ENCODE peak calls at places on chromosomes 6 and 20, in four cellular contexts. C is SK-N-SH, F is HCT116, X is HL-60. Z is an unnamed sample.

GRCh38 chr20:1438361-1438760 is 28.3 kb downstream of the NSFL1C start:
- DNase-seq in C (no peak), F (no peak), X (no peak), Z (no peak)

GRCh38 chr6:89610149-89610642 is 28.4 kb downstream of the LYRM2 start:
- DNase-seq in C (peak; percentile 46), F (peak; percentile 19), X (peak; percentile 12), Z (peak; percentile 52)

GRCh38 chr6:98054453-98054852 is 771.4 kb upstream of the MMS22L start:
- DNase-seq in C (no peak), F (no peak), X (no peak), Z (no peak)

GRCh38 chr6:63023726-63024125 is 187.5 kb upstream of the FKBP1C start:
- DNase-seq in C (no peak), F (no peak), X (no peak), Z (no peak)

GRCh38 chr20:38604873-38605303 is 3.3 kb downstream of the ARHGAP40 start:
- DNase-seq in C (no peak), F (no peak), X (no peak), Z (peak; percentile 89)

GRCh38 chr6:106975699-106976032 is 1.1 kb upstream of the CD24 start:
- DNase-seq in C (peak; percentile 58), F (no peak), X (no peak), Z (no peak)

GRCh38 chr20:58361549-58361948 is 27.5 kb upstream of the VAPB start:
- DNase-seq in C (no peak), F (no peak), X (no peak), Z (no peak)

GRCh38 chr6:166815629-166816028 is 140.7 kb downstream of the RNASET2 start:
- DNase-seq in C (no peak), F (no peak), X (no peak), Z (no peak)

GRCh38 chr6:108766886-108767285 is 81.3 kb upstream of the ARMC2 start:
- DNase-seq in C (no peak), F (no peak), X (no peak), Z (no peak)

GRCh38 chr6:13465734-13466133 is 21.7 kb downstream of the GFOD1 start:
- DNase-seq in C (no peak), F (no peak), X (no peak), Z (no peak)

GRCh38 chr6:128098000-128098581 is 197.2 kb upstream of the THEMIS start:
- DNase-seq in C (no peak), F (no peak), X (no peak), Z (no peak)

GRCh38 chr20:12255571-12255970 is 337.9 kb downstream of the BTBD3 start:
- DNase-seq in C (no peak), F (no peak), X (peak; percentile 0), Z (no peak)

GRCh38 chr20:62602550-62602949 is 39.8 kb upstream of the SLCO4A1 start:
- DNase-seq in C (no peak), F (no peak), X (peak; percentile 99), Z (peak; percentile 44)

GRCh38 chr6:135115411-135116293 is 61.0 kb upstream of the HBS1L start:
- DNase-seq in C (no peak), F (no peak), X (peak; percentile 85), Z (no peak)

GRCh38 chr6:127182501-127182900 is 64.0 kb downstream of the RSPO3 start:
- DNase-seq in C (no peak), F (no peak), X (no peak), Z (no peak)

GRCh38 chr6:19301980-19302379 is 535.2 kb upstream of the ID4 start:
- DNase-seq in C (no peak), F (no peak), X (no peak), Z (no peak)

GRCh38 chr6:31792741-31793140 is 2.8 kb downstream of the VARS1 start:
- DNase-seq in C (no peak), F (peak; percentile 81), X (no peak), Z (no peak)

GRCh38 chr6:93562566-93562965 is 143.2 kb upstream of the EPHA7 start:
- DNase-seq in C (no peak), F (no peak), X (no peak), Z (no peak)

GRCh38 chr20:59770851-59771250 is 162.6 kb downstream of the SYCP2 start:
- DNase-seq in C (no peak), F (no peak), X (no peak), Z (no peak)

GRCh38 chr20:15675151-15675550 is 898.1 kb downstream of the KIF16B start:
- DNase-seq in C (peak; percentile 7), F (no peak), X (no peak), Z (no peak)

GRCh38 chr6:43250992-43251373 is 7.7 kb downstream of the TTBK1 start:
- DNase-seq in C (no peak), F (no peak), X (no peak), Z (no peak)

GRCh38 chr6:74946961-74947360 is 258.9 kb downstream of the COL12A1 start:
- DNase-seq in C (no peak), F (peak; percentile 72), X (no peak), Z (no peak)

GRCh38 chr6:144777249-144777648 is 492.1 kb downstream of the UTRN start:
- DNase-seq in C (no peak), F (no peak), X (no peak), Z (no peak)

GRCh38 chr6:153150400-153150766 is 19.3 kb upstream of the RGS17 start:
- DNase-seq in C (no peak), F (no peak), X (no peak), Z (no peak)

GRCh38 chr6:39879535-39879934 is 54.7 kb downstream of the MOCS1 start:
- DNase-seq in C (no peak), F (no peak), X (no peak), Z (no peak)

GRCh38 chr20:58306421-58307261 is 2.9 kb upstream of the RAB22A start:
- DNase-seq in C (no peak), F (no peak), X (peak; percentile 66), Z (no peak)

GRCh38 chr20:7748624-7749023 is 191.6 kb downstream of the HAO1 start:
- DNase-seq in C (no peak), F (no peak), X (no peak), Z (no peak)

GRCh38 chr20:7758436-7758835 is 181.8 kb downstream of the HAO1 start:
- DNase-seq in C (no peak), F (no peak), X (no peak), Z (no peak)

DNA sequence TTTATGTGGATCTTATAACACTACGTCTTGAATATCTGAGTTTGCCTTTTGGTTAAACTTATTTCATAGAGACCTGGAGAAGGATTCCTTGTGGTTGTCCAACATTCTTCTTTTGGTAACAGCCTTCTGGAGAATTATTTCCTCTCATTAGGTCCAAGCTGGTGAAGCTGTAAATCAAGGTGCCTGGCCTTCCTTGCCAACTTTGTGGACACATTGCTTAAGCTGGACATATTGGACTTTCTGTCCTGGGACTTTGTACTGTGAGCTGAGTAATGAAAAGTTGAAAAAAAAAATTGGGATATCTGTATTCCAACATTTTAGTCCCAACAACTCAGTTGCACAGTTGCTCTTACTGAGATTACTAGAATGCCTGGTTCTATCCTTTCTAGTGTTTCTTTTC is 186.2 kb downstream of the HAO1 start:
- DNase-seq in C (no peak), F (no peak), X (no peak), Z (no peak)
- H3K4me3 ChIP-seq in C (no peak overlapping the region), F (no peak overlapping the region), X (no peak overlapping the region), Z (no peak overlapping the region)

GRCh38 chr6:112049996-112050395 is 3.9 kb upstream of the CCN6 start:
- DNase-seq in C (no peak), F (no peak), X (no peak), Z (no peak)
- TF ChIP-seq POLR2AphosphoS5 in C (no peak), F (no peak), X (no peak), Z (no peak)

DNA sequence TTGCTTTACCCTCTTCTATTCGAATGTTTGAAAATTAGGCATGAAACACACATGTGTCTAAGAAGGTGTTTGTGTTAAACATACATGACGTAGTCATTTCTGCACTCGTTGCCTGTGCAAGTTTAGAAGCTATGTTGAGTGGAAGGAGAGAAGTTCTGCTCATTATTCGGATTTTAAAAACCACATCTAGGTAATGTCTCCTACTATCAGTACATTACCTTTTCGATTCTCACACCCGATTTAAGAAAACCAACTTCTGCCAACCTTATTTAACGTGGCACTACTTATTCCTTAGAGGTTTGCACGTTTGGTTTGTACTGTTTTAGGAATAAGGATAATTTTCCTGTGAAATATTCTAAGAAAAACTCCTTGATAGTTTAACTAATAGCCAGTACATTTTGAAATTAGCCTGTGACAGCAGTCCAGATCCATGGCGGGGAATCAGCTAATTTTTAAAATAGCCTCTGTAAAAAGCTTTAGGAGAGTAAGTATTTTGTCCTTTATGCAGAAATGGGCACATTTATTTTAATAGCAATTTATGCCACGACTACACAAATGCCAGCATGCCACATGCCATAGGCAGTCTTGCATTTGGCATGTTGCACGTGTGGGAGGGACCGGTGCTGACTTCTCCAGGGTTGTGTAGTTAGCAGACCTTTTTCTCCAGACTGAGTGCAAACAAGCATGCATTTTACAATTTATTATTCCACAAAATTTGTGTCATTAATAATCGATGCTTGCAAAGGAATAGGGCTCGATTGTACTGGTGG is 6.1 kb downstream of the FOXC1 start:
- DNase-seq in C (no peak), F (no peak), X (no peak), Z (no peak)
- H3K4me3 ChIP-seq in C (no peak overlapping the region), F (no peak overlapping the region), X (no peak overlapping the region), Z (peak overlapping the region; percentile 58)

DNA sequence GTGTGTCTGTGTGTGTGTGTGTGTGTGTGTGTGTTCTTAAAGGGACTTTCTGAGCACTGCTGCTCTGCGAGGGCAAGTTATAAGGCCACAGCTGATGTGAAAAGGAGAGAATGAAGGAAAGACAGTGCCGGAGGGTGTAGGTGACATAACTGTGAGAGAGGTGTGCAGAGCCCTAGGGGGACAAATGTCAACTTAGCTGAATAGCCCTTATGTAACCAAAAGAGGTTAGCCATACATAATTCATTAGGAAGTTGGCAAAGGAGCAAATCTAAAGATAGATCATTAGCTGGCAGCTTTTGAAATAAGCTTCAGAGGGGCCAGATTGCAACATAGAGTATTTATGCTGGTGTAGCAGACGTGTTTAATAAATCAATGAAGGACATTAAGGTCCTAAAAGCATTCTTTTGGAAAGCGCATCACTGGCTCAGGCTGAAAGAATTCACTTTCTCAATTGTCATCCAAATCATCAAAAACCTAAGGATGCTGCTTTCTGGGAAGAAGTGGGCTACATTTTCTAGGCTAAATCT is 81.1 kb downstream of the NDUFAF5 start:
- DNase-seq in C (no peak), F (no peak), X (peak; percentile 76), Z (no peak)
- TF ChIP-seq POLR2AphosphoS5 in C (peak; percentile 36), F (no peak), X (no peak), Z (peak; percentile 43)

DNA sequence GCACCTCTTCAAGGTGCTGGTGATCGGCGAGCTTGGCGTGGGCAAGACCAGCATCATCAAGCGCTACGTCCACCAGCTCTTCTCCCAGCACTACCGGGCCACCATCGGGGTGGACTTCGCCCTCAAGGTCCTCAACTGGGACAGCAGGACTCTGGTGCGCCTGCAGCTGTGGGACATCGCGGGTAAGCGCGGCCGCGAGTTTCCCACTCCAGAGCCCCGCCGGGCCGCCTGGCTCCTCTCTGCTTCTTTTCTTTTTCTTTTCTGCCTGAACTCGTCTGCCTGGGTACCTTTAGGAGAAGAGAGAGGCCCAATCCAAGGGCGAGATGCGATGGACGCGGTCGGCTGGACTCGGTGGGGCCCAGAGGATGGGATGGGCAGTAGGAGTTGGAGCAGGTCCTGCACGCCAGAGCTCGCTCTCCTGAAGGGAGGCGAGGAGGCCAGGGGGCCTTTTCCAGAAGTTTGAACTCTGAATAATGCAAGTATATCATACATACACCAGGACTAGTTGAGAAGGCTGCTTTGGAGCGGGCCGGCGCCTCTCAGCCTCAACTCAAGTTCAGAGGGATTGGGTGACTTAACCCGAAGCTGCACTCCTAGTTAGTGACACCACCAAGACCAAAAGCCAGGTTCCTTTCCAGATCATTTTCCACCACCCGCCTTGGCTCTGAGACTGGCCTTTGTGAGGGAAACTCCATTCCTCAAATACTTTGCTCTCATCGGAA is 468 bp downstream of the RAB32 start:
- DNase-seq in C (no peak), F (no peak), X (no peak), Z (peak; percentile 11)
- H3K4me3 ChIP-seq in C (peak overlapping the region; percentile 81), F (no peak overlapping the region), X (peak overlapping the region; percentile 71), Z (peak overlapping the region; percentile 65)